ENCODE peak calls at places on chromosome X, in eight cellular contexts. One of them, this sample, is unnamed. For H3K27me3 and H3K4me1, the result is how much of the 10 kb centered on the place peaks cover.

GRCh38 chrX:73563740-73564073 is 710 bp downstream of the CHIC1 start:
- DNase-seq in effector memory CD4-positive, alpha-beta T cell: no peak
- DNase-seq in right lobe of liver: no peak
- DNase-seq in Panc1: no peak
- DNase-seq in fibroblast of lung: peak
- DNase-seq in GM23338: no peak
- DNase-seq in mesendoderm: no peak
- DNase-seq in cardiac muscle cell: no peak
- DNase-seq in this sample: no peak

GRCh38 chrX:103063918-103064434 is at the start of gene BEX1:
- DNase-seq in GM23338: peak
- DNase-seq in Panc1: no peak
- DNase-seq in right lobe of liver: peak
- DNase-seq in fibroblast of lung: peak
- DNase-seq in cardiac muscle cell: peak
- DNase-seq in mesendoderm: peak
- DNase-seq in effector memory CD4-positive, alpha-beta T cell: no peak
- DNase-seq in this sample: peak

GRCh38 chrX:51494409-51494808 is 2.0 kb downstream of the NUDT11 start:
- DNase-seq in right lobe of liver: no peak
- DNase-seq in Panc1: no peak
- DNase-seq in GM23338: no peak
- DNase-seq in effector memory CD4-positive, alpha-beta T cell: no peak
- DNase-seq in fibroblast of lung: no peak
- DNase-seq in cardiac muscle cell: peak
- DNase-seq in mesendoderm: no peak
- DNase-seq in this sample: no peak

GRCh38 chrX:103782640-103783039 is 6.0 kb downstream of the PLP1 start:
- DNase-seq in effector memory CD4-positive, alpha-beta T cell: no peak
- DNase-seq in right lobe of liver: no peak
- DNase-seq in cardiac muscle cell: no peak
- DNase-seq in GM23338: no peak
- DNase-seq in fibroblast of lung: no peak
- DNase-seq in mesendoderm: no peak
- DNase-seq in Panc1: no peak
- DNase-seq in this sample: no peak

GRCh38 chrX:49291615-49292337 is 11.7 kb upstream of the GAGE10 start:
- DNase-seq in Panc1: peak
- DNase-seq in GM23338: peak
- DNase-seq in right lobe of liver: peak
- DNase-seq in effector memory CD4-positive, alpha-beta T cell: peak
- DNase-seq in cardiac muscle cell: peak
- DNase-seq in mesendoderm: peak
- DNase-seq in fibroblast of lung: peak
- DNase-seq in this sample: peak

GRCh38 chrX:145881175-145881867 is 63.7 kb downstream of the SLITRK2 start:
- DNase-seq in GM23338: peak
- DNase-seq in effector memory CD4-positive, alpha-beta T cell: no peak
- DNase-seq in Panc1: no peak
- DNase-seq in cardiac muscle cell: no peak
- DNase-seq in fibroblast of lung: no peak
- DNase-seq in mesendoderm: peak
- DNase-seq in right lobe of liver: no peak
- DNase-seq in this sample: no peak

GRCh38 chrX:1480082-1480785 is 27.5 kb upstream of the ASMTL start:
- DNase-seq in mesendoderm: no peak
- DNase-seq in cardiac muscle cell: no peak
- DNase-seq in Panc1: no peak
- DNase-seq in right lobe of liver: no peak
- DNase-seq in GM23338: no peak
- DNase-seq in effector memory CD4-positive, alpha-beta T cell: no peak
- DNase-seq in fibroblast of lung: no peak
- DNase-seq in this sample: no peak

GRCh38 chrX:109760241-109760921 is 27.3 kb upstream of the ACSL4 start:
- DNase-seq in cardiac muscle cell: no peak
- DNase-seq in Panc1: no peak
- DNase-seq in effector memory CD4-positive, alpha-beta T cell: no peak
- DNase-seq in GM23338: no peak
- DNase-seq in right lobe of liver: no peak
- DNase-seq in mesendoderm: peak
- DNase-seq in fibroblast of lung: no peak
- DNase-seq in this sample: no peak

GRCh38 chrX:110021180-110022022 is 18.5 kb downstream of the TMEM164 start:
- DNase-seq in mesendoderm: no peak
- DNase-seq in GM23338: no peak
- DNase-seq in right lobe of liver: no peak
- DNase-seq in effector memory CD4-positive, alpha-beta T cell: no peak
- DNase-seq in Panc1: no peak
- DNase-seq in fibroblast of lung: peak
- DNase-seq in cardiac muscle cell: peak
- DNase-seq in this sample: no peak

GRCh38 chrX:105803891-105804290 is 18.4 kb upstream of the NRK start:
- DNase-seq in Panc1: no peak
- DNase-seq in GM23338: no peak
- DNase-seq in cardiac muscle cell: no peak
- DNase-seq in right lobe of liver: no peak
- DNase-seq in fibroblast of lung: no peak
- DNase-seq in mesendoderm: no peak
- DNase-seq in effector memory CD4-positive, alpha-beta T cell: no peak
- DNase-seq in this sample: no peak

GRCh38 chrX:123976671-123977316 is 15.3 kb downstream of the STAG2 start:
- DNase-seq in mesendoderm: peak
- DNase-seq in cardiac muscle cell: peak
- DNase-seq in GM23338: peak
- DNase-seq in right lobe of liver: no peak
- DNase-seq in effector memory CD4-positive, alpha-beta T cell: no peak
- DNase-seq in Panc1: no peak
- DNase-seq in fibroblast of lung: peak
- DNase-seq in this sample: no peak

GRCh38 chrX:66015152-66015827 is 24.6 kb downstream of the VSIG4 start:
- DNase-seq in effector memory CD4-positive, alpha-beta T cell: no peak
- DNase-seq in fibroblast of lung: no peak
- DNase-seq in right lobe of liver: peak
- DNase-seq in cardiac muscle cell: peak
- DNase-seq in Panc1: no peak
- DNase-seq in mesendoderm: no peak
- DNase-seq in GM23338: no peak
- DNase-seq in this sample: peak

GRCh38 chrX:120310861-120311631 is at the start of gene TMEM255A:
- DNase-seq in Panc1: no peak
- DNase-seq in mesendoderm: peak
- DNase-seq in fibroblast of lung: peak
- DNase-seq in effector memory CD4-positive, alpha-beta T cell: no peak
- DNase-seq in cardiac muscle cell: peak
- DNase-seq in right lobe of liver: no peak
- DNase-seq in GM23338: peak
- DNase-seq in this sample: peak

GRCh38 chrX:49919617-49920016 is 2.8 kb upstream of the CLCN5 start:
- DNase-seq in Panc1: peak
- DNase-seq in GM23338: peak
- DNase-seq in effector memory CD4-positive, alpha-beta T cell: no peak
- DNase-seq in right lobe of liver: peak
- DNase-seq in cardiac muscle cell: peak
- DNase-seq in fibroblast of lung: peak
- DNase-seq in mesendoderm: peak
- DNase-seq in this sample: peak

GRCh38 chrX:14504960-14505538 is 24.3 kb upstream of the GLRA2 start:
- DNase-seq in Panc1: no peak
- DNase-seq in effector memory CD4-positive, alpha-beta T cell: no peak
- DNase-seq in right lobe of liver: no peak
- DNase-seq in cardiac muscle cell: no peak
- DNase-seq in GM23338: no peak
- DNase-seq in fibroblast of lung: no peak
- DNase-seq in mesendoderm: no peak
- DNase-seq in this sample: no peak

GRCh38 chrX:17494231-17494630 is 119.2 kb downstream of the NHS start:
- DNase-seq in effector memory CD4-positive, alpha-beta T cell: no peak
- DNase-seq in cardiac muscle cell: no peak
- DNase-seq in right lobe of liver: no peak
- DNase-seq in Panc1: no peak
- DNase-seq in fibroblast of lung: no peak
- DNase-seq in GM23338: no peak
- DNase-seq in mesendoderm: no peak
- DNase-seq in this sample: no peak

GRCh38 chrX:116499780-116500179 is 37.0 kb upstream of the CT83 start:
- DNase-seq in right lobe of liver: no peak
- DNase-seq in cardiac muscle cell: peak
- DNase-seq in GM23338: no peak
- DNase-seq in fibroblast of lung: no peak
- DNase-seq in Panc1: no peak
- DNase-seq in mesendoderm: no peak
- DNase-seq in effector memory CD4-positive, alpha-beta T cell: no peak
- DNase-seq in this sample: no peak

GRCh38 chrX:43266487-43266886 is 389.6 kb upstream of the MAOA start:
- DNase-seq in fibroblast of lung: no peak
- DNase-seq in effector memory CD4-positive, alpha-beta T cell: no peak
- DNase-seq in Panc1: no peak
- DNase-seq in mesendoderm: no peak
- DNase-seq in right lobe of liver: no peak
- DNase-seq in cardiac muscle cell: no peak
- DNase-seq in GM23338: no peak
- DNase-seq in this sample: no peak

GRCh38 chrX:23699636-23700194 is 32.4 kb downstream of the PRDX4 start:
- DNase-seq in GM23338: peak
- DNase-seq in mesendoderm: peak
- DNase-seq in effector memory CD4-positive, alpha-beta T cell: no peak
- DNase-seq in Panc1: no peak
- DNase-seq in cardiac muscle cell: peak
- DNase-seq in fibroblast of lung: peak
- DNase-seq in right lobe of liver: no peak
- DNase-seq in this sample: no peak

GRCh38 chrX:34849371-34849770 is 93.2 kb upstream of the FAM47B start:
- DNase-seq in Panc1: no peak
- DNase-seq in GM23338: no peak
- DNase-seq in effector memory CD4-positive, alpha-beta T cell: no peak
- DNase-seq in fibroblast of lung: peak
- DNase-seq in cardiac muscle cell: peak
- DNase-seq in mesendoderm: no peak
- DNase-seq in right lobe of liver: no peak
- DNase-seq in this sample: no peak

GRCh38 chrX:97096385-97096784 is 212.7 kb downstream of the RPA4 start:
- DNase-seq in Panc1: no peak
- DNase-seq in mesendoderm: no peak
- DNase-seq in cardiac muscle cell: peak
- DNase-seq in right lobe of liver: no peak
- DNase-seq in GM23338: no peak
- DNase-seq in effector memory CD4-positive, alpha-beta T cell: no peak
- DNase-seq in fibroblast of lung: no peak
- DNase-seq in this sample: no peak

GRCh38 chrX:130086414-130087207 is 23.7 kb downstream of the ELF4 start:
- DNase-seq in Panc1: no peak
- DNase-seq in cardiac muscle cell: no peak
- DNase-seq in right lobe of liver: no peak
- DNase-seq in fibroblast of lung: no peak
- DNase-seq in mesendoderm: no peak
- DNase-seq in effector memory CD4-positive, alpha-beta T cell: peak
- DNase-seq in GM23338: no peak
- DNase-seq in this sample: peak

GRCh38 chrX:94288325-94288724 is 614.3 kb downstream of the FAM133A start:
- DNase-seq in cardiac muscle cell: no peak
- DNase-seq in fibroblast of lung: no peak
- DNase-seq in right lobe of liver: no peak
- DNase-seq in GM23338: peak
- DNase-seq in effector memory CD4-positive, alpha-beta T cell: no peak
- DNase-seq in mesendoderm: peak
- DNase-seq in Panc1: no peak
- DNase-seq in this sample: no peak

GRCh38 chrX:21702725-21703228 is 44.6 kb upstream of the KLHL34 start:
- DNase-seq in right lobe of liver: no peak
- DNase-seq in cardiac muscle cell: no peak
- DNase-seq in GM23338: no peak
- DNase-seq in mesendoderm: no peak
- DNase-seq in fibroblast of lung: no peak
- DNase-seq in effector memory CD4-positive, alpha-beta T cell: no peak
- DNase-seq in Panc1: no peak
- DNase-seq in this sample: no peak
- H3K27me3 ChIP-seq in right lobe of liver: under half
- H3K27me3 ChIP-seq in cardiac muscle cell: under half
- H3K27me3 ChIP-seq in GM23338: under half
- H3K27me3 ChIP-seq in mesendoderm: under half
- H3K27me3 ChIP-seq in fibroblast of lung: under half
- H3K27me3 ChIP-seq in effector memory CD4-positive, alpha-beta T cell: under half
- H3K27me3 ChIP-seq in Panc1: under half
- H3K27me3 ChIP-seq in this sample: under half

DNA sequence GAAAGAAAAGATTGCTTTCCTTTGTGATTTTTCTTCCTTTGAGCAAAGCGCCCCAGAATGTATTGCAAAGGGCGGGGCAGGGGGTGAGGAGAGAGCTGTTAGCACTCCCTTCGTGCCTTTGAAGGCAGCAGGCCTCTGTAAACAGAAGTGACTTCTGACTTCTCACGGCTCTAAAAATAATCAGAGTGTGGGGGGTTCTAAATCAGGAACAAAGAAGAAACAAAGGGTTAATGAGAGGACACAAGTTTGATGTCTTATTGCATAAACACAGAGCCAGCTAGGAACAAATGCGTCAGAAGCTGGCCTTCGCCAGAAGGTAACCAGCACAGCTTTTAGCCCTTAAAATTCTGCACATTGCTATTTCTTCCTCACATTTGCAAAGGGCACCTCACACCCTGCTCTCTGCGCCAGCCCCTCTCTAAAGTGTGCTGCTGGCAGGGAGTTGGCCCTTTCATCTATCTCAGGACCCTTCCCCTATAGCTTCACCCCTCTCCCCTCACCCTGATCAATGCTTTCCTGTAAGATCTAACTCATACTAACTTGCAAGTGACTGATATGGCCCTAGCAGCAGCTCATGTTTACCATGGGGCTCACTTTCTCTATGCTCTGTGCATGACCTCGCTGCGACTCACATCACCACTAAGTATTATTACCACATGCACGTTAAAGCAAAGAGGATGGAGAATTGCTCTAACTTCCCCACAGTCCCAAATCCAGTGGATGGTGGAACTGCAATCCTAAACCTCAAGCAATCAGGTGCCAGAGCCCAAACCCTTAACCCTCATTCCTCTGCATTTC is 626.4 kb downstream of the MID1IP1 start:
- DNase-seq in fibroblast of lung: peak
- DNase-seq in mesendoderm: no peak
- DNase-seq in effector memory CD4-positive, alpha-beta T cell: no peak
- DNase-seq in cardiac muscle cell: peak
- DNase-seq in GM23338: no peak
- DNase-seq in right lobe of liver: no peak
- DNase-seq in Panc1: no peak
- DNase-seq in this sample: no peak
- H3K4me3 ChIP-seq in fibroblast of lung: no peak
- H3K4me3 ChIP-seq in mesendoderm: no peak
- H3K4me3 ChIP-seq in effector memory CD4-positive, alpha-beta T cell: no peak
- H3K4me3 ChIP-seq in cardiac muscle cell: no peak
- H3K4me3 ChIP-seq in GM23338: no peak
- H3K4me3 ChIP-seq in right lobe of liver: no peak
- H3K4me3 ChIP-seq in Panc1: no peak
- H3K4me3 ChIP-seq in this sample: no peak

GRCh38 chrX:44290718-44291117 is 52.8 kb downstream of the EFHC2 start:
- DNase-seq in cardiac muscle cell: no peak
- DNase-seq in GM23338: no peak
- DNase-seq in Panc1: no peak
- DNase-seq in right lobe of liver: no peak
- DNase-seq in mesendoderm: no peak
- DNase-seq in fibroblast of lung: no peak
- DNase-seq in effector memory CD4-positive, alpha-beta T cell: no peak
- DNase-seq in this sample: no peak
- H3K4me1 ChIP-seq in cardiac muscle cell: under half
- H3K4me1 ChIP-seq in GM23338: under half
- H3K4me1 ChIP-seq in Panc1: under half
- H3K4me1 ChIP-seq in right lobe of liver: under half
- H3K4me1 ChIP-seq in mesendoderm: under half
- H3K4me1 ChIP-seq in fibroblast of lung: under half
- H3K4me1 ChIP-seq in effector memory CD4-positive, alpha-beta T cell: under half
- H3K4me1 ChIP-seq in this sample: under half

GRCh38 chrX:70437921-70438665 is 6.5 kb upstream of the DLG3 start:
- DNase-seq in cardiac muscle cell: no peak
- DNase-seq in effector memory CD4-positive, alpha-beta T cell: no peak
- DNase-seq in fibroblast of lung: no peak
- DNase-seq in Panc1: no peak
- DNase-seq in mesendoderm: no peak
- DNase-seq in GM23338: no peak
- DNase-seq in right lobe of liver: no peak
- DNase-seq in this sample: no peak
- H3K27me3 ChIP-seq in cardiac muscle cell: under half
- H3K27me3 ChIP-seq in effector memory CD4-positive, alpha-beta T cell: under half
- H3K27me3 ChIP-seq in fibroblast of lung: under half
- H3K27me3 ChIP-seq in Panc1: under half
- H3K27me3 ChIP-seq in mesendoderm: under half
- H3K27me3 ChIP-seq in GM23338: under half
- H3K27me3 ChIP-seq in right lobe of liver: under half
- H3K27me3 ChIP-seq in this sample: under half

This sample was measured in CD4-positive, alpha-beta memory T cell.